ENCODE peak calls at places on chromosomes 13 and 19, in four cellular contexts. One of them, this sample, is unnamed.

GRCh38 chr13:41505209-41505835 is 48.0 kb downstream of the RGCC start:
- DNase-seq in prostate gland: no peak
- DNase-seq in NCI-H1092 treated with DMSO at 0.1 percent for 48 hours: no peak
- DNase-seq in activated CD4-positive, alpha-beta T cell treated with anti-CD3 and anti-CD28 coated beads for 1 hour: no peak
- DNase-seq in this sample: no peak

GRCh38 chr13:81713201-81713600 is 1372.3 kb upstream of the SPRY2 start:
- DNase-seq in prostate gland: no peak
- DNase-seq in NCI-H1092 treated with DMSO at 0.1 percent for 48 hours: no peak
- DNase-seq in activated CD4-positive, alpha-beta T cell treated with anti-CD3 and anti-CD28 coated beads for 1 hour: no peak
- DNase-seq in this sample: no peak

GRCh38 chr19:4380254-4380727 is 20.1 kb downstream of the SH3GL1 start:
- DNase-seq in prostate gland: no peak
- DNase-seq in NCI-H1092 treated with DMSO at 0.1 percent for 48 hours: no peak
- DNase-seq in activated CD4-positive, alpha-beta T cell treated with anti-CD3 and anti-CD28 coated beads for 1 hour: peak; percentile 50
- DNase-seq in this sample: peak; percentile 41

GRCh38 chr19:50489461-50490011 is 12.9 kb upstream of the GARIN5A start:
- DNase-seq in prostate gland: no peak
- DNase-seq in NCI-H1092 treated with DMSO at 0.1 percent for 48 hours: no peak
- DNase-seq in activated CD4-positive, alpha-beta T cell treated with anti-CD3 and anti-CD28 coated beads for 1 hour: no peak
- DNase-seq in this sample: no peak

GRCh38 chr13:46288570-46289259 is 77.0 kb downstream of the LRRC63 start:
- DNase-seq in prostate gland: peak; percentile 17
- DNase-seq in NCI-H1092 treated with DMSO at 0.1 percent for 48 hours: peak; percentile 17
- DNase-seq in activated CD4-positive, alpha-beta T cell treated with anti-CD3 and anti-CD28 coated beads for 1 hour: no peak
- DNase-seq in this sample: no peak

GRCh38 chr19:36528921-36529518 is 949 bp upstream of the ZNF260 start:
- DNase-seq in prostate gland: no peak
- DNase-seq in NCI-H1092 treated with DMSO at 0.1 percent for 48 hours: peak; percentile 18
- DNase-seq in activated CD4-positive, alpha-beta T cell treated with anti-CD3 and anti-CD28 coated beads for 1 hour: no peak
- DNase-seq in this sample: no peak

GRCh38 chr19:1657632-1658445 is 5.4 kb upstream of the TCF3 start:
- DNase-seq in prostate gland: no peak
- DNase-seq in NCI-H1092 treated with DMSO at 0.1 percent for 48 hours: no peak
- DNase-seq in activated CD4-positive, alpha-beta T cell treated with anti-CD3 and anti-CD28 coated beads for 1 hour: no peak
- DNase-seq in this sample: no peak

GRCh38 chr19:5154129-5154798 is 185.4 kb downstream of the KDM4B start:
- DNase-seq in prostate gland: no peak
- DNase-seq in NCI-H1092 treated with DMSO at 0.1 percent for 48 hours: no peak
- DNase-seq in activated CD4-positive, alpha-beta T cell treated with anti-CD3 and anti-CD28 coated beads for 1 hour: no peak
- DNase-seq in this sample: no peak

GRCh38 chr13:26300140-26300539 is 46.2 kb downstream of the CDK8 start:
- DNase-seq in prostate gland: no peak
- DNase-seq in NCI-H1092 treated with DMSO at 0.1 percent for 48 hours: no peak
- DNase-seq in activated CD4-positive, alpha-beta T cell treated with anti-CD3 and anti-CD28 coated beads for 1 hour: no peak
- DNase-seq in this sample: no peak

GRCh38 chr19:46610413-46610775 is 9.3 kb downstream of the CALM3 start:
- DNase-seq in prostate gland: no peak
- DNase-seq in NCI-H1092 treated with DMSO at 0.1 percent for 48 hours: no peak
- DNase-seq in activated CD4-positive, alpha-beta T cell treated with anti-CD3 and anti-CD28 coated beads for 1 hour: peak; percentile 4
- DNase-seq in this sample: no peak

GRCh38 chr13:23876265-23876664 is 12.9 kb downstream of the MIPEP start:
- DNase-seq in prostate gland: no peak
- DNase-seq in NCI-H1092 treated with DMSO at 0.1 percent for 48 hours: no peak
- DNase-seq in activated CD4-positive, alpha-beta T cell treated with anti-CD3 and anti-CD28 coated beads for 1 hour: no peak
- DNase-seq in this sample: no peak

GRCh38 chr13:111031531-111031961 is 83.6 kb upstream of the ARHGEF7 start:
- DNase-seq in prostate gland: no peak
- DNase-seq in NCI-H1092 treated with DMSO at 0.1 percent for 48 hours: no peak
- DNase-seq in activated CD4-positive, alpha-beta T cell treated with anti-CD3 and anti-CD28 coated beads for 1 hour: no peak
- DNase-seq in this sample: no peak

GRCh38 chr13:32430018-32430747 is 2.3 kb upstream of the N4BP2L1 start:
- DNase-seq in prostate gland: no peak
- DNase-seq in NCI-H1092 treated with DMSO at 0.1 percent for 48 hours: no peak
- DNase-seq in activated CD4-positive, alpha-beta T cell treated with anti-CD3 and anti-CD28 coated beads for 1 hour: no peak
- DNase-seq in this sample: no peak

GRCh38 chr19:54482889-54483288 is 9.8 kb upstream of the CDC42EP5 start:
- DNase-seq in prostate gland: no peak
- DNase-seq in NCI-H1092 treated with DMSO at 0.1 percent for 48 hours: no peak
- DNase-seq in activated CD4-positive, alpha-beta T cell treated with anti-CD3 and anti-CD28 coated beads for 1 hour: no peak
- DNase-seq in this sample: no peak

GRCh38 chr19:32890326-32890725 is 20.8 kb upstream of the SLC7A9 start:
- DNase-seq in prostate gland: no peak
- DNase-seq in NCI-H1092 treated with DMSO at 0.1 percent for 48 hours: no peak
- DNase-seq in activated CD4-positive, alpha-beta T cell treated with anti-CD3 and anti-CD28 coated beads for 1 hour: no peak
- DNase-seq in this sample: no peak

This sample was measured in T-helper 17 cell.